ENCODE peak calls at places on chromosomes 16 and 17, in seven cellular contexts. C is prostate gland, H is heart right ventricle, V is psoas muscle, B is dorsolateral prefrontal cortex, S is colonic mucosa, P is WERI-Rb-1. O is an unnamed sample. For H3K27me3, the result is how much of the 10 kb centered on the place peaks cover.

GRCh38 chr16:65274576-65274975 is 152.7 kb upstream of the CDH11 start:
- DNase-seq in H (no peak), V (no peak), P (no peak), B (no peak), C (no peak), S (no peak), O (no peak)

GRCh38 chr17:5544115-5544514 is 40.2 kb downstream of the NLRP1 start:
- DNase-seq in P (no peak), H (no peak), C (no peak), B (no peak), V (no peak), S (no peak), O (no peak)

GRCh38 chr17:72865954-72866353 is 226.5 kb downstream of the SLC39A11 start:
- DNase-seq in S (no peak), B (no peak), C (no peak), V (no peak), P (no peak), H (no peak), O (no peak)

GRCh38 chr17:5127910-5128309 is 12.1 kb downstream of the USP6 start:
- DNase-seq in S (peak), C (no peak), V (no peak), H (no peak), B (no peak), P (no peak), O (no peak)

GRCh38 chr16:29995911-29996772 is at the start of gene INO80E:
- DNase-seq in S (peak), V (peak), B (peak), C (peak), H (peak), P (peak), O (peak)

GRCh38 chr16:72768611-72769010 is 279.3 kb downstream of the ZFHX3 start:
- DNase-seq in V (no peak), S (no peak), C (no peak), H (no peak), B (no peak), P (no peak), O (no peak)

GRCh38 chr16:27127293-27127692 is 60.6 kb downstream of the C16orf82 start:
- DNase-seq in V (no peak), H (no peak), P (no peak), C (no peak), B (no peak), S (no peak), O (no peak)

GRCh38 chr16:84687715-84688114 is 12.1 kb upstream of the USP10 start:
- DNase-seq in V (no peak), P (no peak), S (no peak), B (no peak), H (no peak), C (no peak), O (no peak)

GRCh38 chr17:69762359-69762758 is 312.7 kb upstream of the KCNJ16 start:
- DNase-seq in B (no peak), V (no peak), P (no peak), S (no peak), C (no peak), H (no peak), O (no peak)

GRCh38 chr17:66469890-66470289 is 167.5 kb downstream of the PRKCA start:
- DNase-seq in V (no peak), B (no peak), C (no peak), P (no peak), S (no peak), H (no peak), O (no peak)

GRCh38 chr17:74240637-74241036 is 27.3 kb downstream of the TTYH2 start:
- DNase-seq in C (no peak), S (no peak), H (peak), P (no peak), B (no peak), V (no peak), O (no peak)

GRCh38 chr17:58487589-58488427 is at the start of gene HSF5:
- DNase-seq in S (no peak), V (peak), B (no peak), H (peak), P (no peak), C (no peak), O (peak)

GRCh38 chr16:28606291-28607115 is 3.3 kb downstream of the SULT1A1 start:
- DNase-seq in B (no peak), S (no peak), P (no peak), C (no peak), H (no peak), V (no peak), O (no peak)

GRCh38 chr16:62805221-62805857 is 769.1 kb upstream of the CDH8 start:
- DNase-seq in B (no peak), C (no peak), V (peak), S (no peak), P (no peak), H (no peak), O (no peak)

GRCh38 chr16:87161822-87162676 is 155.1 kb downstream of the C16orf95 start:
- DNase-seq in S (no peak), H (no peak), C (no peak), V (no peak), P (no peak), B (no peak), O (no peak)

GRCh38 chr16:31354394-31355291 is at the start of gene ITGAX:
- DNase-seq in V (peak), H (no peak), C (no peak), P (no peak), B (peak), S (peak), O (no peak)

GRCh38 chr16:56923481-56923880 is 8.5 kb upstream of the HERPUD1 start:
- DNase-seq in S (no peak), B (no peak), P (no peak), V (no peak), H (no peak), C (no peak), O (no peak)

GRCh38 chr17:7207120-7208001 is 12.3 kb downstream of the DLG4 start:
- DNase-seq in S (no peak), V (no peak), H (no peak), P (peak), B (peak), C (no peak), O (no peak)

GRCh38 chr17:47188266-47188665 is 829 bp downstream of the CDC27 start:
- DNase-seq in B (no peak), P (no peak), H (no peak), C (no peak), V (no peak), S (no peak), O (no peak)

GRCh38 chr17:72446525-72447250 is 325.9 kb downstream of the SOX9 start:
- DNase-seq in V (no peak), H (no peak), P (no peak), S (peak), C (no peak), B (no peak), O (no peak)

GRCh38 chr16:84055366-84055765 is 12.8 kb upstream of the SLC38A8 start:
- DNase-seq in S (no peak), P (no peak), V (peak), C (no peak), B (no peak), H (peak), O (no peak)

DNA sequence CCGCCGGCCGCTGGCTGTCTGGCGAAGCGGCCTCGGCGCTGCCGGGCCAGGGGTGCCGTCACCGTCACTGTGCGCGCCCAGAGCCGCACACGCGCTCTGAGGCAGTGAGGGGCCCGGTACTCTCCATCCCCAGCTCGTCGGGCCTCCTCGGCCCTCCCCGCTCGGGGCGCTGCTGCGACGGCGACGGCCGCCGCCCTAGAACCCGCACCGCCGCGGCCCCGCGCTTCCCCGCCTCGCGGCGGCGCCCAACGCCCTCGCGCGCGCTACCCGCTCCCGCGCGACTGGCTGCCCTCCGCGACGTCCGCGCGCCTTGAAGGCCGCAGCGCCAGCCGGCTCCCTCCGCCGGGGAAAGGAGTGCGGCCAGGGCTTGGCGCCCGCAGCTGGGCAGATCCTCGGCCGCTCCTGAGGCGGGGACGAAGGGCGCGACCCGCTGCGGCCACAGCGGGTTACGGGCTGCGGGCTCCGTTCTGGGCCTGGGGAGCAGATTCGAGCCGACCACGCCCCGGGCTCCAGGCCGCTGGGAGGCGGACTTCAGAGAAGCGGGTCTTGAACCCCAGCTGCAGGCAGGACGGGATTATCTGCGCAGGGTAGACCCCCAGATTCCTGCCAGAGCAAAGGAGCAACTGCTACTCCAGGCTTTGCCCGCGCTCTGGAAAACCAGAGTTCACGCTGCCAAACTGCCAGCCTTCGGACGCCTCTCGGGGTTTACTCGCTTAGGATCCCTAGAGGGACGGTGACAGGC is at the start of gene ULK2:
- DNase-seq in H (peak), P (peak), S (peak), B (peak), C (peak), V (peak), O (peak)
- TF ChIP-seq CTCF in H (no peak), P (no peak), S (no peak), B (peak), C (no peak), V (peak), O (no peak)

DNA sequence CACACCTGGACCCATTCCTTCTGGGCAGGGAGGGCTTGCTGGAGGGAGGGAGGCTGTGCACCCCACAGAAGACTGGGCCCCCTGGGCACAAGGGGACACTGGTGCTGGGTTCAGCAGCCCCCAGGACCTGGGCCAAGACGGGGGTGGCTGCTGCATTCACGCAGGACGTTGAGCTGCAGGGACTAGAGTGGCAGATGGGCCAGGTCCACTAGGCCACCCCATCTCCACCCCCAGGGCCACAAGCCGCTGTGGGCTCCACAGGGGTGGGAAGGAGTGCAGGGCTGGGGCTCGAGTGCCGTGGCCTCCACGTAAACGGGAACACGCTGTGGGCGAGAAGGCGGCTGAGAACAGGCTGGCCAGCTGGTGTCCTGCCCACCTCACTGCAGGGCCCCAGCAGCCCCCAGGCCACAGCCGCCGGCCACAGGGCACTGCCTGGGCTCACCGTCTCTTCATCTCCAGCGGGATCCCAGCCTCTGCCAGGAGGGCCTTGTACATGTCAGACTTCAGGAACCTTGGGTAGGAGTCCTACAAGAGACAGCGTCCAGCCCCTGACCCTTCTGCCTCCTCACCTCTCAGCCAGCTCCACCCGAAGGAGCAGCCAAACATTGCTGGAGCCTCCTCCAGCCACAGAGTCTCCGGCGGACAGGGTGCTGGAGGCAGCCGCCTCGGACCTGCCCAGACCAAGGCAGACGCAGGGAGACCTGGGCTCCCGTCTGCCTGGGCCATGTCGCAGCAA is 6.5 kb downstream of the RGS11 start:
- DNase-seq in P (peak), C (no peak), B (no peak), H (no peak), S (no peak), V (peak), O (no peak)
- H3K27ac ChIP-seq in P (no peak), C (no peak), B (no peak), H (no peak), S (no peak), V (no peak), O (no peak)

GRCh38 chr16:69830534-69831211 is 68.5 kb downstream of the WWP2 start:
- DNase-seq in S (no peak), V (no peak), C (no peak), H (no peak), B (no peak), P (no peak), O (no peak)

GRCh38 chr16:69831212-69832123 is 69.3 kb downstream of the WWP2 start:
- DNase-seq in S (no peak), V (no peak), P (no peak), H (no peak), B (no peak), C (no peak), O (no peak)

GRCh38 chr16:69833791-69834282 is 71.7 kb downstream of the WWP2 start:
- DNase-seq in B (no peak), V (no peak), S (peak), H (no peak), C (no peak), P (peak), O (no peak)

GRCh38 chr16:69834817-69835477 is 72.8 kb downstream of the WWP2 start:
- DNase-seq in V (no peak), B (no peak), H (no peak), P (no peak), S (no peak), C (no peak), O (no peak)

DNA sequence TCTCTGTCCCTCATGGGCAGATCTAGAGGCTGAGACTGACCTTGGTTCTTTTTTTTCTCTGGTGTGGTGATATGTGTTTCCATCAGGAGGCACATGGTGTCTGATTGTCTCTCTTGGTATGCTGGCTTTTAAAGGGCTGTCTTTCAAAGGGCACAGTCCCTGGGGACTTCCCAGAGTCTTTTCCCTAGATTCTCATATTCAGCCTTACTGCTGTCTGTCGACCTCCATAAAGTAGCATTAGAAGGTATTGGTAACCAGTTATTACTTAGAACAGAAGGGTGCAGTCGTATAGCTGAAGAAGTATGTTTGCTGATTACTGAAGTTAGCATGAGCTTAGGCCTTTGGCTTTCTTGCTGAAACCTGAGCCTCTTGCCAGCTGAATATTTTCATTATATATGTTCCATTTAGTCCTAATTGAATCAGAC is 71.2 kb downstream of the WWP2 start:
- DNase-seq in B (no peak), P (no peak), C (no peak), H (no peak), S (no peak), V (no peak), O (no peak)
- H3K27me3 ChIP-seq in B (under half), P (under half), C (under half), H (under half), S (under half), V (under half), O (under half)

DNA sequence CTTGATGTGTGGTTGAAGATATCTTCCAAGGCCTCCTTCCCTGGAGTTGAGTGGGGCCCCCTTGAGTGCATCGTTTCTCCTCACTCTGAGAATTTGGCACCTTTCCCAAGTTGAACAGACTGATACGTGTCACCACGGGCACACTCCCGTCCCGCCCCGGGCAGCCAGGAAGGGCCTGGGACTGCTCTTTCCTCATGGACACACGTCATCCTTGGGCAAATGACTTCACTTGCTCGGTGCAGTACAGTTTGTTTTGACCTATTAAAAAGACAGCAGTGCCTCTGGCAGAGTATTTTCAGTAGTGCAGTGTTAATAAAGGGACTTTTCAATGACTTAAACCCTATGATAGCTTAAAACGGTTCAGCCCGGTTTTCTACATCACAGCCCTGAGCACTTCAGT is 59.9 kb downstream of the SEC14L1 start:
- DNase-seq in V (peak), B (no peak), P (no peak), S (no peak), C (no peak), H (no peak), O (no peak)
- TF ChIP-seq CTCF in V (no peak), B (no peak), P (no peak), S (no peak), C (no peak), H (no peak), O (no peak)

GRCh38 chr17:68623811-68624210 is 22.6 kb upstream of the FAM20A start:
- DNase-seq in V (no peak), B (no peak), S (no peak), C (no peak), P (no peak), H (no peak), O (no peak)

GRCh38 chr17:68622423-68622822 is 21.3 kb upstream of the FAM20A start:
- DNase-seq in B (no peak), S (no peak), V (no peak), H (no peak), P (no peak), C (no peak), O (no peak)

GRCh38 chr17:68624381-68624780 is 23.2 kb upstream of the FAM20A start:
- DNase-seq in P (no peak), C (no peak), S (no peak), V (no peak), B (no peak), H (no peak), O (no peak)

GRCh38 chr17:68627956-68628355 is 26.8 kb upstream of the FAM20A start:
- DNase-seq in B (no peak), V (no peak), C (no peak), H (no peak), S (peak), P (no peak), O (no peak)
- H3K27ac ChIP-seq in B (no peak), V (no peak), C (no peak), H (no peak), S (no peak), P (no peak), O (no peak)

O was measured in CD4-positive, alpha-beta T cell.